ENCODE peak calls at places on chromosomes 3 and 15, in eight cellular contexts. One of them, this sample, is unnamed.

GRCh38 chr3:160641675-160642330 is 35.2 kb upstream of the ARL14 start:
- DNase-seq in cardiac fibroblast: peak
- DNase-seq in HCT116: no peak
- DNase-seq in type B pancreatic cell: no peak
- DNase-seq in lower lobe of right lung: no peak
- DNase-seq in choroid plexus epithelial cell: peak
- DNase-seq in CD4-positive, alpha-beta T cell: no peak
- DNase-seq in Caco-2: no peak
- DNase-seq in this sample: no peak

GRCh38 chr3:152381881-152382295 is 113.2 kb downstream of the MBNL1 start:
- DNase-seq in cardiac fibroblast: no peak
- DNase-seq in HCT116: no peak
- DNase-seq in type B pancreatic cell: no peak
- DNase-seq in lower lobe of right lung: no peak
- DNase-seq in choroid plexus epithelial cell: no peak
- DNase-seq in CD4-positive, alpha-beta T cell: no peak
- DNase-seq in Caco-2: no peak
- DNase-seq in this sample: no peak

GRCh38 chr3:74314696-74315095 is 299.8 kb downstream of the CNTN3 start:
- DNase-seq in cardiac fibroblast: peak
- DNase-seq in HCT116: no peak
- DNase-seq in type B pancreatic cell: no peak
- DNase-seq in lower lobe of right lung: no peak
- DNase-seq in choroid plexus epithelial cell: no peak
- DNase-seq in CD4-positive, alpha-beta T cell: no peak
- DNase-seq in Caco-2: no peak
- DNase-seq in this sample: no peak

GRCh38 chr3:23735062-23735461 is 70.7 kb upstream of the UBE2E1 start:
- DNase-seq in cardiac fibroblast: no peak
- DNase-seq in HCT116: no peak
- DNase-seq in type B pancreatic cell: no peak
- DNase-seq in lower lobe of right lung: no peak
- DNase-seq in choroid plexus epithelial cell: peak
- DNase-seq in CD4-positive, alpha-beta T cell: no peak
- DNase-seq in Caco-2: no peak
- DNase-seq in this sample: no peak

GRCh38 chr15:50344006-50344464 is 11.0 kb downstream of the GABPB1 start:
- DNase-seq in cardiac fibroblast: no peak
- DNase-seq in HCT116: no peak
- DNase-seq in type B pancreatic cell: no peak
- DNase-seq in lower lobe of right lung: no peak
- DNase-seq in choroid plexus epithelial cell: no peak
- DNase-seq in CD4-positive, alpha-beta T cell: no peak
- DNase-seq in Caco-2: peak
- DNase-seq in this sample: no peak

GRCh38 chr3:4772171-4772804 is 206.9 kb upstream of the BHLHE40 start:
- DNase-seq in cardiac fibroblast: peak
- DNase-seq in HCT116: no peak
- DNase-seq in type B pancreatic cell: no peak
- DNase-seq in lower lobe of right lung: peak
- DNase-seq in choroid plexus epithelial cell: peak
- DNase-seq in CD4-positive, alpha-beta T cell: no peak
- DNase-seq in Caco-2: no peak
- DNase-seq in this sample: no peak

GRCh38 chr15:76340198-76340801 is 3.7 kb downstream of the ISL2 start:
- DNase-seq in cardiac fibroblast: peak
- DNase-seq in HCT116: no peak
- DNase-seq in type B pancreatic cell: no peak
- DNase-seq in lower lobe of right lung: peak
- DNase-seq in choroid plexus epithelial cell: no peak
- DNase-seq in CD4-positive, alpha-beta T cell: no peak
- DNase-seq in Caco-2: no peak
- DNase-seq in this sample: no peak

GRCh38 chr3:138879541-138880380 is 45.0 kb upstream of the PIK3CB start:
- DNase-seq in cardiac fibroblast: no peak
- DNase-seq in HCT116: no peak
- DNase-seq in type B pancreatic cell: no peak
- DNase-seq in lower lobe of right lung: no peak
- DNase-seq in choroid plexus epithelial cell: no peak
- DNase-seq in CD4-positive, alpha-beta T cell: no peak
- DNase-seq in Caco-2: no peak
- DNase-seq in this sample: no peak

GRCh38 chr3:133832802-133833144 is 27.2 kb downstream of the SRPRB start:
- DNase-seq in cardiac fibroblast: no peak
- DNase-seq in HCT116: no peak
- DNase-seq in type B pancreatic cell: no peak
- DNase-seq in lower lobe of right lung: no peak
- DNase-seq in choroid plexus epithelial cell: no peak
- DNase-seq in CD4-positive, alpha-beta T cell: no peak
- DNase-seq in Caco-2: no peak
- DNase-seq in this sample: no peak

GRCh38 chr3:81867875-81868274 is 106.4 kb upstream of the GBE1 start:
- DNase-seq in cardiac fibroblast: no peak
- DNase-seq in HCT116: no peak
- DNase-seq in type B pancreatic cell: no peak
- DNase-seq in lower lobe of right lung: no peak
- DNase-seq in choroid plexus epithelial cell: no peak
- DNase-seq in CD4-positive, alpha-beta T cell: no peak
- DNase-seq in Caco-2: no peak
- DNase-seq in this sample: no peak

GRCh38 chr3:99678023-99678422 is 39.6 kb downstream of the COL8A1 start:
- DNase-seq in cardiac fibroblast: peak
- DNase-seq in HCT116: no peak
- DNase-seq in type B pancreatic cell: no peak
- DNase-seq in lower lobe of right lung: no peak
- DNase-seq in choroid plexus epithelial cell: peak
- DNase-seq in CD4-positive, alpha-beta T cell: no peak
- DNase-seq in Caco-2: no peak
- DNase-seq in this sample: no peak

GRCh38 chr15:34362047-34362773 is 4.8 kb downstream of the LPCAT4 start:
- DNase-seq in cardiac fibroblast: no peak
- DNase-seq in HCT116: no peak
- DNase-seq in type B pancreatic cell: no peak
- DNase-seq in lower lobe of right lung: no peak
- DNase-seq in choroid plexus epithelial cell: no peak
- DNase-seq in CD4-positive, alpha-beta T cell: no peak
- DNase-seq in Caco-2: no peak
- DNase-seq in this sample: no peak
- TF ChIP-seq CTCF in cardiac fibroblast: no peak
- TF ChIP-seq CTCF in HCT116: no peak
- TF ChIP-seq CTCF in type B pancreatic cell: no peak
- TF ChIP-seq CTCF in lower lobe of right lung: no peak
- TF ChIP-seq CTCF in choroid plexus epithelial cell: no peak
- TF ChIP-seq CTCF in CD4-positive, alpha-beta T cell: no peak
- TF ChIP-seq CTCF in Caco-2: no peak
- TF ChIP-seq CTCF in this sample: no peak

DNA sequence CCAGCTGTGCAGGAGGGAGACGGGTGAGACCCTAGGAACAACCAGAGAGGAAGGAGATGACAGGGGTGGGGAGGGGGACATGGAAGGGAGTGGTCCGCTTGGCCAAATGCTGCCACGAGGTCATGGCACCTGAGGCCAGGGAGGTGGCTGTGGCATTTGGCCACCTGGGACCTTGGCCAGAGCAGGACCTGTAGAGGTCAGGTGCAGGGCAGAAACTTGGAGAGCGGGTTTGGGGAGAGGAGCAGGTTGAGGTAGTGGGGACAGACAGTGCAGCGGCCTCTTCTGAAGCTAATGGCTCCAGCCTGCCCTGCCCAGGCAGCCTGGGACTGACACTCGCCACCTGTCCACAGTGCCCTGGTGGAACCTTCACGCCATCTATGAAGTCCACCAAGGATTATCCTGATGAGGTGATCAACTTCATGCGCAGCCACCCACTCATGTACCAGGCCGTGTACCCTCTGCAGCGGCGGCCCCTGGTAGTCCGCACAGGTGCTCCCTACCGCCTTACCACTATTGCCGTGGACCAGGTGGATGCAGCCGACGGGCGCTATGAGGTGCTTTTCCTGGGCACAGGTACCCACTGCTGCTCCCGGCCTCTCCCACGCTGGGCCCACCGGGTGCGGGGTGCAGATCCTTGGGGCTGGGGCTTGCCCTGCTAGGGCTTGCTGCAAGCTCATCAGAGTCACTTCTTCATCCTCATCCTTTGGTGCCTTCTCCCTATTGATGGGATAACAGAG is 7.0 kb upstream of the GNAT1 start:
- DNase-seq in cardiac fibroblast: no peak
- DNase-seq in HCT116: no peak
- DNase-seq in type B pancreatic cell: no peak
- DNase-seq in lower lobe of right lung: no peak
- DNase-seq in choroid plexus epithelial cell: no peak
- DNase-seq in CD4-positive, alpha-beta T cell: no peak
- DNase-seq in Caco-2: peak
- DNase-seq in this sample: no peak
- TF ChIP-seq CTCF in cardiac fibroblast: no peak
- TF ChIP-seq CTCF in HCT116: no peak
- TF ChIP-seq CTCF in type B pancreatic cell: no peak
- TF ChIP-seq CTCF in lower lobe of right lung: no peak
- TF ChIP-seq CTCF in choroid plexus epithelial cell: no peak
- TF ChIP-seq CTCF in CD4-positive, alpha-beta T cell: no peak
- TF ChIP-seq CTCF in Caco-2: no peak
- TF ChIP-seq CTCF in this sample: no peak

GRCh38 chr3:196225763-196226364 is 9.5 kb downstream of the SLC51A start:
- DNase-seq in cardiac fibroblast: no peak
- DNase-seq in HCT116: no peak
- DNase-seq in type B pancreatic cell: no peak
- DNase-seq in lower lobe of right lung: no peak
- DNase-seq in choroid plexus epithelial cell: no peak
- DNase-seq in CD4-positive, alpha-beta T cell: no peak
- DNase-seq in Caco-2: no peak
- DNase-seq in this sample: no peak

GRCh38 chr3:196232154-196232881 is 16.0 kb downstream of the SLC51A start:
- DNase-seq in cardiac fibroblast: no peak
- DNase-seq in HCT116: no peak
- DNase-seq in type B pancreatic cell: no peak
- DNase-seq in lower lobe of right lung: no peak
- DNase-seq in choroid plexus epithelial cell: no peak
- DNase-seq in CD4-positive, alpha-beta T cell: no peak
- DNase-seq in Caco-2: no peak
- DNase-seq in this sample: no peak

GRCh38 chr3:196227086-196227485 is 10.8 kb downstream of the SLC51A start:
- DNase-seq in cardiac fibroblast: no peak
- DNase-seq in HCT116: no peak
- DNase-seq in type B pancreatic cell: no peak
- DNase-seq in lower lobe of right lung: no peak
- DNase-seq in choroid plexus epithelial cell: no peak
- DNase-seq in CD4-positive, alpha-beta T cell: no peak
- DNase-seq in Caco-2: no peak
- DNase-seq in this sample: no peak

GRCh38 chr3:196225086-196225485 is 8.8 kb downstream of the SLC51A start:
- DNase-seq in cardiac fibroblast: no peak
- DNase-seq in HCT116: no peak
- DNase-seq in type B pancreatic cell: no peak
- DNase-seq in lower lobe of right lung: no peak
- DNase-seq in choroid plexus epithelial cell: no peak
- DNase-seq in CD4-positive, alpha-beta T cell: no peak
- DNase-seq in Caco-2: no peak
- DNase-seq in this sample: no peak

DNA sequence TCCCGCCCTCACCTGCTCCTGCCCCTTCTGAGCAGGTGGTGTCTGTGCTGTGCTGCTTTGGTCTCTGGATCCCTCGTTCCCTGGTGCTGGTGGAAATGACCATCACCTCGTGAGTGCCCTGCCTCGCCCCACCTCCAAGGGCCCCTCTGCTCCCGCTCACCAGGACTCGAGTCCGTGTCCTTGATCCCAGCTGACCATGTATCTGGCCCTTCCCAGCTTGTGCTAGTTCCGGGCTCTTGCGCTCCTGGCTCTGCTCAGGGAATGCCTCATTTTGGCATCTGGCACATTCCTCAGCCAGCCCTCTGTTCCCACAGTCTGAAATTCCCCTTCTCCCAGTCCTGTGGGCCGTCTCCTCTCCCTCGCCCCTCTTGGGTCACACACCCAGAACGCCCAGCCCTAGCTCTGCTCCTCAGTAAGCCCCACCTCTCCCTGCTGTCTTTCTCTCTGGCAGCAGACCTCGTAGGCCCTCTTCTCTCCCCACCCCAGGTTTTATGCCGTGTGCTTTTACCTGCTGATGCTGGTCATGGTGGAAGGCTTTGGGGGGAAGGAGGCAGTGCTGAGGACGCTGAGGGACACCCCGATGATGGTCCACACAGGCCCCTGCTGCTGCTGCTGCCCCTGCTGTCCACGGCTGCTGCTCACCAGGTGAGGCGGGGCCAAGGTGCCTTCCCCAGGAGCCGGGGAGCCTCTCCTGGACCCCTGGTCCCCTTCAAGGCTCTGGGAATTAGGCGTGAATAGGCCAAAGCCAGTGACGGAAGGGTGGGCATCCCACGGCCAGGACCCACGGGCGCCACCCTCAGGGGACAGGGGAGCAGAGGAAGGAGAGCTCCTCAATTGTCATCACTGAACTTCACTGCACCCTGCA is 11.5 kb downstream of the SLC51A start:
- DNase-seq in cardiac fibroblast: peak
- DNase-seq in HCT116: no peak
- DNase-seq in type B pancreatic cell: no peak
- DNase-seq in lower lobe of right lung: no peak
- DNase-seq in choroid plexus epithelial cell: no peak
- DNase-seq in CD4-positive, alpha-beta T cell: no peak
- DNase-seq in Caco-2: no peak
- DNase-seq in this sample: no peak
- TF ChIP-seq CTCF in cardiac fibroblast: no peak
- TF ChIP-seq CTCF in HCT116: no peak
- TF ChIP-seq CTCF in type B pancreatic cell: no peak
- TF ChIP-seq CTCF in lower lobe of right lung: no peak
- TF ChIP-seq CTCF in choroid plexus epithelial cell: no peak
- TF ChIP-seq CTCF in CD4-positive, alpha-beta T cell: no peak
- TF ChIP-seq CTCF in Caco-2: no peak
- TF ChIP-seq CTCF in this sample: no peak

DNA sequence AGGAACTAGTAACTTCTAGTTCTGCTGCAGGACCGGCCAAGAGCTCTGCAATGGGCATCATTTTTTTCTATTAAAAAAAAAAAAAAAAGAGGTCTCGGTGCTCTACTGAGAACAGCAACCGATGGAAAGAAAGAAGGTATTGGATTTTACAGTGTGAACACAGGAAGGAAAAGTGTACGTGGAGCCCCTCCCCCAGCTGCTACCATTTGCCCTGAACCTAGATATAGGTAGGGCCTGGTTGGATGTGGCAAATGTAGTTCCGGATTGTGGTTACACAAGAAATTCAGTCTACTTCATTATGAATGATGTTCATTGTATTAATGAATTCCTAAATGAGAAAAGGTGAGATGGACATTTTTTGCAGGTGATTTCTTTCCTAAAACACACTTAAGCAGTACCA is 17.9 kb upstream of the PPARG start:
- DNase-seq in cardiac fibroblast: no peak
- DNase-seq in HCT116: no peak
- DNase-seq in type B pancreatic cell: no peak
- DNase-seq in lower lobe of right lung: no peak
- DNase-seq in choroid plexus epithelial cell: no peak
- DNase-seq in CD4-positive, alpha-beta T cell: no peak
- DNase-seq in Caco-2: no peak
- DNase-seq in this sample: no peak
- TF ChIP-seq CTCF in cardiac fibroblast: no peak
- TF ChIP-seq CTCF in HCT116: no peak
- TF ChIP-seq CTCF in type B pancreatic cell: no peak
- TF ChIP-seq CTCF in lower lobe of right lung: no peak
- TF ChIP-seq CTCF in choroid plexus epithelial cell: no peak
- TF ChIP-seq CTCF in CD4-positive, alpha-beta T cell: no peak
- TF ChIP-seq CTCF in Caco-2: no peak
- TF ChIP-seq CTCF in this sample: no peak

GRCh38 chr15:65132841-65133549 is 613 bp downstream of the PDCD7 start:
- DNase-seq in cardiac fibroblast: peak
- DNase-seq in HCT116: no peak
- DNase-seq in type B pancreatic cell: peak
- DNase-seq in lower lobe of right lung: peak
- DNase-seq in choroid plexus epithelial cell: peak
- DNase-seq in CD4-positive, alpha-beta T cell: peak
- DNase-seq in Caco-2: peak
- DNase-seq in this sample: no peak
- TF ChIP-seq CTCF in cardiac fibroblast: no peak
- TF ChIP-seq CTCF in HCT116: no peak
- TF ChIP-seq CTCF in type B pancreatic cell: no peak
- TF ChIP-seq CTCF in lower lobe of right lung: no peak
- TF ChIP-seq CTCF in choroid plexus epithelial cell: no peak
- TF ChIP-seq CTCF in CD4-positive, alpha-beta T cell: no peak
- TF ChIP-seq CTCF in Caco-2: no peak
- TF ChIP-seq CTCF in this sample: no peak